ENCODE peak calls at places on chromosomes 2 and 18, in six cellular contexts. O is IMR-90, Y is adrenal gland, R is BE2C, A is right lobe of liver, P is body of pancreas. Q is an unnamed sample. For H3K27me3, the result is how much of the 10 kb centered on the place peaks cover.

GRCh38 chr2:215684448-215685217 is 248.8 kb upstream of the FN1 start:
- DNase-seq in O (peak), Y (no peak), R (no peak), A (no peak), P (no peak), Q (peak)

GRCh38 chr18:61334951-61335736 is 1.9 kb downstream of the CDH20 start:
- DNase-seq in O (no peak), Y (no peak), R (no peak), A (no peak), P (no peak), Q (no peak)

GRCh38 chr2:70081221-70081620 is 6.1 kb upstream of the PCBP1 start:
- DNase-seq in O (no peak), Y (no peak), R (no peak), A (no peak), P (no peak), Q (no peak)

GRCh38 chr18:10488022-10488421 is 33.6 kb downstream of the APCDD1 start:
- DNase-seq in O (peak), Y (peak), R (no peak), A (no peak), P (no peak), Q (no peak)

GRCh38 chr2:202007015-202008011 is 26.3 kb upstream of the FZD7 start:
- DNase-seq in O (no peak), Y (no peak), R (no peak), A (no peak), P (no peak), Q (no peak)

GRCh38 chr2:52260904-52261303 is 1229.0 kb upstream of the NRXN1 start:
- DNase-seq in O (peak), Y (no peak), R (no peak), A (no peak), P (no peak), Q (no peak)

GRCh38 chr2:675460-675859 is 1.7 kb downstream of the TMEM18 start:
- DNase-seq in O (peak), Y (peak), R (no peak), A (no peak), P (no peak), Q (no peak)

GRCh38 chr2:158745067-158745865 is 49.9 kb upstream of the DAPL1 start:
- DNase-seq in O (peak), Y (peak), R (peak), A (peak), P (peak), Q (no peak)

GRCh38 chr2:133822901-133823550 is 254.8 kb upstream of the NCKAP5 start:
- DNase-seq in O (no peak), Y (no peak), R (no peak), A (no peak), P (no peak), Q (no peak)
- H3K4me3 ChIP-seq in O (no peak), Y (no peak), R (no peak), A (no peak), P (no peak), Q (no peak)

GRCh38 chr2:181575024-181575649 is 81.8 kb downstream of the CERKL start:
- DNase-seq in O (no peak), Y (no peak), R (no peak), A (no peak), P (no peak), Q (no peak)

GRCh38 chr2:181574321-181574720 is 82.6 kb downstream of the CERKL start:
- DNase-seq in O (no peak), Y (no peak), R (no peak), A (no peak), P (no peak), Q (no peak)

GRCh38 chr2:181570059-181570458 is 86.8 kb downstream of the CERKL start:
- DNase-seq in O (no peak), Y (no peak), R (no peak), A (no peak), P (no peak), Q (no peak)

GRCh38 chr2:181573140-181573736 is 83.7 kb downstream of the CERKL start:
- DNase-seq in O (peak), Y (no peak), R (no peak), A (no peak), P (no peak), Q (no peak)

DNA sequence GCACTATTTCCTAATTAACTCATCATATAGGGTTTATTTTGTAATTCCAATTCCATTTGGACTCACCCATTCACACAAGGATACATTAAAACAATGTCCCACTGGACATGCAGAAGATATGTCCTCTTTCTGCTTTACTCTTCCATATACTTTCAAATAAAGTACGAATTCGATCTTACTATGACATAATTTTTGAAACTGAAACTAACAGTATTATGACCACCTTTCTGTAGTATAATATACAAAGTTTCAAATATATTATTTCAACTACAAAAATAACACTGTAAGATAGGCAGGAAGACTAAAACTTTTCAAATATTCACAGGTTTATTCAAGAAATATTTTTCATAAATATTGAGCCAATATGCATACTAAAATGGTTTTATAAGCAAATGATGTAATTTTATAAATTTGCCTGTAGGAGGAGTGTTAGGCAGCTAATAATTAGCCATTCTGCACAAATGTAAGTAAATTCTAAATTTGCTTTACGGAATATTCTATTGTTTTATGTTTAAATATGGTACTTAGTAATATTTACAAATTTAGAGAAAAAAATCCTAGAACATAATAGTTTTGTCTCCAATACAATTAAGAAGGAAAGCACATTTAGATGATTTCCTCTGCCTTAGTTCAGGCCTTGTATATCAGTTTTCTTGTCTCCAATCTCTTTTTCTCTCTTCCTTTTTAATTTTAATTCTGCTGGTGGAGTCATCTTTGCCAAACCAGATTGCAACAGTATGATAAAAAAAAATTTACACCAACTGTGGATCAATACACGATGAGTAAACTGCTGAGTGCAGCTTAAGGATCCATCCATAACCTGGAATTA is 85.9 kb downstream of the CERKL start:
- DNase-seq in O (peak), Y (no peak), R (no peak), A (no peak), P (no peak), Q (no peak)
- TF ChIP-seq CTCF in O (peak), Y (no peak), R (no peak), A (peak), P (peak), Q (peak)

DNA sequence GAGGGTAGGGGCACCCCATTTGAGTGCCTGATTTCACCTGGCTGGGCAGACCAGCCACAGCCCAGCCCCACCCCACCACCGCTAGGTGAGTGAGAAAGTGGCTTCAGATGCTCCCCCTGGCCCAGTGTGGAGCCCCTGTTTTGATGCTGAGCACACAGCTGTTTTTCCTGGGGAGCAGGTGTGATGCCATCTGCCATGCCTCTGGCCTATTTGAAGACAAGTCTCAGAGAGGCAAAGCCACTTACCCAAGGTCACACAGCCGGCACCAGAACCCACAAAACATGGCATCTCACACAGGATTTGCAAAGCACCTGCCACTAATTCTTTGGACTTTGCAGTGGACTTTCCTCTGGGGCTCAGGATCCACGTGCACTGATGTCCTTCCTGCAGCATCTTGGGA is 131.3 kb downstream of the INHBB start:
- DNase-seq in O (no peak), Y (no peak), R (no peak), A (no peak), P (no peak), Q (no peak)
- H3K27me3 ChIP-seq in O (under half), Y (under half), R (under half), A (under half), P (under half), Q (under half)

GRCh38 chr2:180601016-180601415 is 379.4 kb upstream of the UBE2E3 start:
- DNase-seq in O (no peak), Y (no peak), R (no peak), A (no peak), P (no peak), Q (no peak)

GRCh38 chr2:180591947-180592346 is 388.5 kb upstream of the UBE2E3 start:
- DNase-seq in O (no peak), Y (no peak), R (no peak), A (no peak), P (no peak), Q (no peak)

GRCh38 chr2:180599804-180600203 is 380.6 kb upstream of the UBE2E3 start:
- DNase-seq in O (no peak), Y (no peak), R (no peak), A (no peak), P (no peak), Q (no peak)

GRCh38 chr2:180596453-180596852 is 384.0 kb upstream of the UBE2E3 start:
- DNase-seq in O (no peak), Y (no peak), R (no peak), A (no peak), P (no peak), Q (no peak)
- H3K4me3 ChIP-seq in O (no peak), Y (no peak), R (no peak), A (no peak), P (no peak), Q (no peak)